ENCODE peak calls at places on chromosomes 7 and 10, in five cellular contexts. Y is T-cell, N is HT-29, K is thoracic aorta, D is HEK293T. F is an unnamed sample.

GRCh38 chr10:71852335-71852937 is 1.4 kb upstream of the PSAP start:
- DNase-seq in Y (no peak), N (no peak), K (no peak), D (no peak), F (peak)

GRCh38 chr7:156222611-156223010 is 410.3 kb upstream of the SHH start:
- DNase-seq in Y (no peak), N (no peak), K (no peak), D (no peak), F (no peak)

GRCh38 chr7:19215421-19215820 is 70.2 kb upstream of the FERD3L start:
- DNase-seq in Y (no peak), N (no peak), K (no peak), D (no peak), F (no peak)

GRCh38 chr10:125266541-125266940 is 106.2 kb upstream of the CTBP2 start:
- DNase-seq in Y (no peak), N (no peak), K (no peak), D (no peak), F (no peak)

GRCh38 chr7:3559178-3559765 is 258.2 kb downstream of the SDK1 start:
- DNase-seq in Y (no peak), N (no peak), K (no peak), D (no peak), F (no peak)

GRCh38 chr10:68666280-68666760 is 54.7 kb upstream of the CCAR1 start:
- DNase-seq in Y (no peak), N (no peak), K (no peak), D (no peak), F (no peak)

GRCh38 chr10:69880301-69881081 is 78.8 kb downstream of the COL13A1 start:
- DNase-seq in Y (no peak), N (no peak), K (no peak), D (no peak), F (no peak)

GRCh38 chr10:46545861-46546590 is 10.4 kb downstream of the GPRIN2 start:
- DNase-seq in Y (no peak), N (no peak), K (peak), D (no peak), F (no peak)

GRCh38 chr7:102728-103127 is 89.6 kb upstream of the FAM20C start:
- DNase-seq in Y (no peak), N (no peak), K (no peak), D (no peak), F (no peak)

GRCh38 chr7:53315986-53316385 is 280.6 kb downstream of the POM121L12 start:
- DNase-seq in Y (no peak), N (no peak), K (no peak), D (no peak), F (no peak)

GRCh38 chr10:6755891-6756460 is 175.9 kb upstream of the PRKCQ start:
- DNase-seq in Y (no peak), N (no peak), K (no peak), D (no peak), F (no peak)

GRCh38 chr7:130342701-130343380 is 1.8 kb upstream of the CPA5 start:
- DNase-seq in Y (no peak), N (no peak), K (no peak), D (no peak), F (no peak)

GRCh38 chr10:117788911-117789310 is 246.4 kb downstream of the EMX2 start:
- DNase-seq in Y (no peak), N (no peak), K (no peak), D (no peak), F (no peak)

GRCh38 chr10:110978204-110978603 is 58.8 kb downstream of the SHOC2 start:
- DNase-seq in Y (no peak), N (no peak), K (no peak), D (no peak), F (no peak)

GRCh38 chr10:11331706-11332105 is 279.7 kb downstream of the USP6NL start:
- DNase-seq in Y (no peak), N (no peak), K (no peak), D (no peak), F (no peak)

GRCh38 chr10:114347791-114348190 is 56.5 kb downstream of the AFAP1L2 start:
- DNase-seq in Y (no peak), N (no peak), K (no peak), D (no peak), F (no peak)

GRCh38 chr7:142918901-142919300 is 14.6 kb downstream of the TRPV5 start:
- DNase-seq in Y (no peak), N (no peak), K (no peak), D (no peak), F (no peak)

GRCh38 chr7:30285067-30285530 is 702 bp downstream of the ZNRF2 start:
- DNase-seq in Y (peak), N (no peak), K (no peak), D (no peak), F (peak)

F was measured in germinal center.